ENCODE peak calls at places on chromosomes 16 and 17, in seven cellular contexts. Z is heart right ventricle, F is colonic mucosa, H is cardiac muscle cell, I is spleen, B is tibial artery, D is stomach. O is an unnamed sample. For H3K36me3, the result is how much of the 10 kb centered on the place peaks cover.

GRCh38 chr16:66824006-66824405 is 6.8 kb downstream of the NAE1 start:
- DNase-seq in B (no peak), Z (no peak), D (no peak), I (no peak), H (no peak), F (no peak), O (peak)

GRCh38 chr17:47719411-47720152 is 13.5 kb upstream of the TBX21 start:
- DNase-seq in H (peak), Z (no peak), F (no peak), B (no peak), D (no peak), I (no peak), O (peak)

GRCh38 chr16:74743668-74744299 is 30.8 kb downstream of the FA2H start:
- DNase-seq in F (peak), Z (no peak), D (peak), B (no peak), H (peak), I (peak), O (peak)

GRCh38 chr16:87731607-87732006 is 34.2 kb downstream of the KLHDC4 start:
- DNase-seq in Z (no peak), H (no peak), F (no peak), I (no peak), B (no peak), D (no peak), O (no peak)

GRCh38 chr17:77115510-77115909 is 25.3 kb upstream of the SEC14L1 start:
- DNase-seq in F (no peak), H (peak), D (no peak), Z (no peak), B (no peak), I (no peak), O (no peak)

GRCh38 chr16:55257971-55258613 is 65.9 kb upstream of the IRX6 start:
- DNase-seq in B (peak), F (peak), I (peak), H (peak), D (peak), Z (peak), O (peak)

GRCh38 chr16:88345031-88345942 is 37.5 kb upstream of the ZNF469 start:
- DNase-seq in I (no peak), D (no peak), Z (no peak), F (no peak), H (no peak), B (no peak), O (no peak)

GRCh38 chr17:21301593-21302550 is 17.4 kb downstream of the MAP2K3 start:
- DNase-seq in B (no peak), H (no peak), F (no peak), I (peak), D (no peak), Z (no peak), O (no peak)

GRCh38 chr17:63503330-63503685 is 19.9 kb upstream of the KCNH6 start:
- DNase-seq in I (no peak), H (no peak), B (no peak), D (no peak), F (no peak), Z (no peak), O (no peak)

GRCh38 chr17:77649717-77650211 is 308.7 kb upstream of the TNRC6C start:
- DNase-seq in I (peak), B (no peak), F (no peak), D (no peak), Z (no peak), H (peak), O (peak)

GRCh38 chr17:61482467-61482866 is 30.2 kb downstream of the TBX4 start:
- DNase-seq in D (no peak), I (peak), F (no peak), Z (no peak), H (no peak), B (no peak), O (no peak)

GRCh38 chr16:88348377-88349152 is 34.2 kb upstream of the ZNF469 start:
- DNase-seq in B (no peak), D (no peak), F (no peak), H (no peak), I (peak), Z (no peak), O (no peak)

GRCh38 chr16:54062361-54063346 is 223.9 kb downstream of the IRX3 start:
- DNase-seq in B (no peak), D (no peak), Z (peak), H (no peak), F (no peak), I (no peak), O (no peak)

GRCh38 chr17:39927928-39928867 is 666 bp downstream of the LRRC3C start:
- DNase-seq in Z (peak), F (peak), I (peak), H (no peak), D (peak), B (peak), O (no peak)

GRCh38 chr16:53291757-53292392 is 142.4 kb upstream of the RBL2 start:
- DNase-seq in B (no peak), Z (no peak), H (no peak), I (no peak), F (no peak), D (no peak), O (no peak)

GRCh38 chr17:68909066-68909465 is 46.1 kb downstream of the ABCA8 start:
- DNase-seq in I (no peak), F (no peak), H (peak), Z (peak), B (peak), D (no peak), O (peak)

GRCh38 chr16:48619547-48619946 is 9.6 kb upstream of the N4BP1 start:
- DNase-seq in I (no peak), B (no peak), D (no peak), F (no peak), Z (no peak), H (no peak), O (no peak)

GRCh38 chr17:49955157-49955556 is 13.8 kb upstream of the DLX4 start:
- DNase-seq in H (no peak), B (no peak), Z (no peak), D (no peak), F (no peak), I (no peak), O (peak)

GRCh38 chr17:83100220-83100852 is 20.9 kb downstream of the METRNL start:
- DNase-seq in H (no peak), I (no peak), D (peak), B (peak), F (peak), Z (no peak), O (no peak)

GRCh38 chr16:88202207-88202745 is 180.5 kb upstream of the ZNF469 start:
- DNase-seq in D (no peak), B (peak), Z (no peak), F (no peak), I (no peak), H (no peak), O (no peak)

GRCh38 chr17:57355090-57355859 is 99.0 kb downstream of the MSI2 start:
- DNase-seq in D (peak), Z (peak), H (no peak), I (no peak), B (no peak), F (no peak), O (no peak)

GRCh38 chr17:63596856-63597557 is 3.7 kb upstream of the TACO1 start:
- DNase-seq in F (no peak), Z (no peak), B (no peak), I (no peak), D (no peak), H (no peak), O (no peak)

GRCh38 chr17:50375858-50376538 is 3.0 kb downstream of the EME1 start:
- DNase-seq in I (no peak), Z (no peak), H (no peak), B (no peak), D (no peak), F (peak), O (no peak)

GRCh38 chr16:1363501-1364041 is 11.8 kb downstream of the GNPTG start:
- DNase-seq in H (peak), D (peak), B (no peak), F (peak), Z (no peak), I (peak), O (peak)

GRCh38 chr17:16589097-16589969 is 20.3 kb upstream of the ZNF287 start:
- DNase-seq in H (peak), B (peak), Z (peak), I (peak), F (peak), D (peak), O (peak)

GRCh38 chr17:37571674-37572073 is 37.5 kb downstream of the SYNRG start:
- DNase-seq in H (no peak), B (no peak), F (no peak), I (no peak), Z (no peak), D (no peak), O (no peak)

GRCh38 chr17:16942141-16943031 is 29.5 kb downstream of the TNFRSF13B start:
- DNase-seq in B (no peak), Z (no peak), H (no peak), D (no peak), F (no peak), I (peak), O (peak)

GRCh38 chr16:84614914-84615813 is 2.7 kb downstream of the COTL1 start:
- DNase-seq in Z (no peak), I (no peak), D (no peak), H (no peak), F (no peak), B (no peak), O (no peak)

GRCh38 chr16:59540621-59541020 is 806.5 kb upstream of the GOT2 start:
- DNase-seq in Z (no peak), B (no peak), D (no peak), F (no peak), I (no peak), H (no peak), O (no peak)

GRCh38 chr16:87702325-87702811 is 63.4 kb downstream of the KLHDC4 start:
- DNase-seq in Z (no peak), I (peak), H (peak), B (no peak), F (no peak), D (no peak), O (no peak)

GRCh38 chr17:18981642-18982424 is 22.7 kb downstream of the FAM83G start:
- DNase-seq in H (peak), Z (no peak), I (no peak), B (no peak), F (peak), D (peak), O (peak)

GRCh38 chr16:67264277-67264676 is 15.1 kb upstream of the PLEKHG4 start:
- DNase-seq in Z (no peak), I (peak), D (no peak), B (no peak), F (no peak), H (no peak), O (no peak)

GRCh38 chr17:77254961-77255741 is 114.4 kb downstream of the SEC14L1 start:
- DNase-seq in I (no peak), D (peak), F (no peak), B (peak), H (peak), Z (no peak), O (peak)

GRCh38 chr17:9959377-9959981 is 54.4 kb upstream of the RCVRN start:
- DNase-seq in B (no peak), H (peak), F (peak), I (no peak), Z (no peak), D (no peak), O (peak)

GRCh38 chr16:50473375-50473945 is 74.7 kb upstream of the NKD1 start:
- DNase-seq in I (no peak), D (no peak), Z (no peak), H (peak), F (no peak), B (no peak), O (peak)

GRCh38 chr17:53900951-53901350 is 78.2 kb downstream of the KIF2B start:
- DNase-seq in D (no peak), I (no peak), H (no peak), B (no peak), Z (no peak), F (no peak), O (no peak)

GRCh38 chr16:61148930-61149329 is 887.3 kb downstream of the CDH8 start:
- DNase-seq in H (no peak), Z (no peak), B (no peak), D (no peak), F (no peak), I (no peak), O (no peak)
- TF ChIP-seq CTCF in H (no peak), Z (no peak), B (no peak), D (no peak), F (no peak), I (no peak), O (no peak)

GRCh38 chr17:27380551-27380950 is 75.7 kb upstream of the KSR1 start:
- DNase-seq in Z (no peak), I (no peak), H (no peak), F (no peak), B (no peak), D (no peak), O (no peak)
- H3K4me3 ChIP-seq in Z (peak), I (no peak), H (no peak), F (no peak), B (peak), D (peak), O (no peak)

GRCh38 chr16:81568749-81569087 is 124.1 kb downstream of the CMIP start:
- DNase-seq in Z (no peak), D (no peak), I (no peak), B (no peak), F (no peak), H (no peak), O (no peak)

GRCh38 chr16:81567087-81567486 is 122.5 kb downstream of the CMIP start:
- DNase-seq in F (no peak), Z (no peak), H (no peak), D (no peak), B (no peak), I (no peak), O (no peak)

GRCh38 chr16:81566245-81567007 is 121.8 kb downstream of the CMIP start:
- DNase-seq in F (no peak), Z (no peak), B (no peak), H (no peak), D (no peak), I (no peak), O (no peak)

GRCh38 chr16:81569361-81570034 is 124.9 kb downstream of the CMIP start:
- DNase-seq in D (no peak), Z (no peak), B (no peak), I (no peak), H (no peak), F (no peak), O (no peak)

DNA sequence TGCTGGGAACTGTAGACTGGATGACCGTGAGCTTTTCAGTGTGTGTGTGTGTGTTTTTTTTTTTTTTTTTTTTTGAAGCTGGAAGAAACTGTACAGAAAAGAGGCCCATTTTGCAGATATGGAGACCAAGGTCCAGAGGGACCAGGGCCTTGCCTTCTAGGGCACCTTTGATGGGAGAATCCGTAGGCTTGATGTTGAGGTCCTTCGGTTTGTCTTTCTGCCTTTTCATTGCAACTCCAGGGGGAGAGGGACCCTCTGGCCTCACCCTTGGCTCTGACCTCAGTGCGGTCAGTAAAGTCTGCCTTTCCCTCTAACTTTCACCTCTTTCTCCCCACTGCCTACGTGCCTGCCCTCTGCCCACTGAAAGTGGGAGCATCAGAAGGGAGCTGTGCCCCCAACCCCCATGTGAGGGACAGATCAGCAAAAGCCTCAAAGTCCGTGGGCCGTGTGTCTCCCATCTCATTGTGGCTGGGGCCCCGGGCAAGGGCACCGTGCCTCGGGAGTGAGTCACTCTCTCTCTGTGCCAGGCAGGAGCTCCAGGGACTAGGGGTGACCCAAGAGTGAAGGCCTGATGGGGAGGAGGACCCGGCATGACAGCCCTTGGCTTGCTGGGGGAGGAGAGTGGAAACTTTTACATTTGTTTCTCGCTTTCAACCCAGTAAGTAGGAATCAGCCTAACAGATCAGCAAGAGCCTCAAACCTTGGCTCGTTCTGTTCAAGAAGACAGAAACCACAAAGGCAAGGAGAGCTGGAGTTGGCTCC is 123.6 kb downstream of the CMIP start:
- DNase-seq in F (no peak), Z (peak), H (peak), I (no peak), D (peak), B (peak), O (peak)
- H3K36me3 ChIP-seq in F (under half), Z (under half), H (under half), I (under half), D (under half), B (under half), O (under half)

DNA sequence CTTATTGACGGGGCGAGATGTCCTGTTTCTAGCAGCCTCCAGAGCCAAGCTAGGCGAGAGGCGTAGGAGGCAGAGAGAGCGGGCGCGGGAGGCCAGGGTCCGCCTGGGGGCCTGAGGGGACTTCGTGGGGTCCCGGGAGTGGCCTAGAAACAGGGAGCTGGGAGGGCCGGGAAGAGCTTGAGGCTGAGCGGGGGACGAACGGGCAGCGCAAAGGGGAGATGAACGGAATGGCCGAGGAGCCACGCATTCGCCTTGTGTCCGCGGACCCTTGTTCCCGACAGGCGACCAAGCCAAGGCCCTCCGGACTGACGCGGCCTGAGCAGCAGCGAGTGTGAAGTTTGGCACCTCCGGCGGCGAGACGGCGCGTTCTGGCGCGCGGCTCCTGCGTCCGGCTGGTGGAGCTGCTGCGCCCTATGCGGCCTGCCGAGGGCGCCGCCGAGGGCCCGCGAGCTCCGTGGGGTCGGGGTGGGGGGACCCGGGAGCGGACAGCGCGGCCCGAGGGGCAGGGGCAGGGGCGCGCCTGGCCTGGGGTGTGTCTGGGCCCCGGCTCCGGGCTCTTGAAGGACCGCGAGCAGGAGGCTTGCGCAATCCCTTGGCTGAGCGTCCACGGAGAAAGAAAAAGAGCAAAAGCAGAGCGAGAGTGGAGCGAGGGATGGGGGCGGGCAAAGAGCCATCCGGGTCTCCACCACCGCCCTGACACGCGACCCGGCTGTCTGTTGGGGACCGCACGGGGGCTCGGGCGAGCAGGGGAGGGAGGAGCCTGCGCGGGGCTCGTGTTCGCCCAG is 1.2 kb upstream of the CBX4 start:
- DNase-seq in I (peak), D (peak), Z (peak), F (peak), B (peak), H (peak), O (no peak)
- TF ChIP-seq CTCF in I (no peak), D (no peak), Z (peak), F (no peak), B (no peak), H (no peak), O (peak)

DNA sequence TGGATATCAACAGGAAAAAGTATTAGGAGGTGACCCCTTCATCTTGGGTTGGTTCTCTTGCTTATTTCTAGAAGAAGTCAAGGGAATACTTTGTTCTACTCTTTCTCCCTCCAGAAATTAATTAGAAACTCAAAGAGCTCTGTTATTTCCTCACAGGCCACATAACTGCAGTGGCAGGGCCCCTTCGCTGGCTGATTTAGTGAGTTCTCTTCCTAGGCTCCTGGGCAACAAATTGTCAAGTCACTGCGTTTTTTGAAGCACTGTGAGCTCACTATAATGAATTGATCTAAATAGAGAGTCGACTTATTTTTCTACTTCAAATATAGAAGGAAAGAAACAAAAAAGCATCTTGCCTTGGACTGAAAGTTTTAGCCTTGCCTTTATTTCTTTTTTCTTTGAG is 4.8 kb downstream of the SHISA6 start:
- DNase-seq in Z (no peak), F (no peak), B (no peak), H (no peak), I (no peak), D (no peak), O (no peak)
- H3K4me3 ChIP-seq in Z (no peak), F (no peak), B (no peak), H (no peak), I (no peak), D (no peak), O (no peak)

O was measured in bronchial epithelial cell.